ENCODE peak calls at places on chromosomes 12 and 14, in seven cellular contexts. J is astrocyte of the spinal cord, U is SK-N-SH, P is thyroid gland, E is astrocyte of the cerebellum, R is ovary, W is body of pancreas. D is an unnamed sample.
A peak's percentile ranks its signal among the peaks of the same experiment; 100 is the strongest.

GRCh38 chr14:53640695-53641094 is 315.9 kb downstream of the BMP4 start:
- DNase-seq in J (peak; percentile 46), E (no peak), U (no peak), W (peak; percentile 19), P (no peak), R (no peak), D (peak; percentile 83)

GRCh38 chr14:52706286-52706685 is 714 bp upstream of the PSMC6 start:
- DNase-seq in U (peak; percentile 44), W (no peak), P (peak; percentile 49), J (no peak), R (no peak), E (no peak), D (no peak)

GRCh38 chr12:13425766-13426165 is 229.2 kb downstream of the EMP1 start:
- DNase-seq in P (no peak), W (no peak), R (no peak), E (peak; percentile 55), U (no peak), J (peak; percentile 81), D (no peak)

GRCh38 chr14:73223049-73223448 is 14.3 kb upstream of the PAPLN start:
- DNase-seq in R (no peak), J (no peak), E (no peak), P (no peak), W (no peak), U (no peak), D (no peak)

GRCh38 chr12:62265511-62265910 is 5.3 kb downstream of the USP15 start:
- DNase-seq in E (no peak), U (no peak), P (no peak), R (no peak), J (no peak), W (no peak), D (no peak)

GRCh38 chr12:12511895-12512674 is 50.6 kb downstream of the DUSP16 start:
- DNase-seq in E (no peak), J (no peak), W (no peak), P (no peak), U (peak; percentile 40), R (no peak), D (no peak)

GRCh38 chr12:113385282-113385882 is 18.3 kb downstream of the SDS start:
- DNase-seq in P (no peak), U (no peak), R (no peak), E (no peak), J (no peak), W (no peak), D (no peak)

GRCh38 chr12:117540011-117540410 is 178.6 kb upstream of the NOS1 start:
- DNase-seq in P (no peak), W (no peak), R (no peak), J (no peak), U (no peak), E (no peak), D (no peak)

GRCh38 chr12:2393996-2394395 is 341.2 kb downstream of the CACNA1C start:
- DNase-seq in J (no peak), W (no peak), P (no peak), R (no peak), E (no peak), U (no peak), D (no peak)

GRCh38 chr12:12902036-12902435 is 10.7 kb downstream of the GPRC5A start:
- DNase-seq in W (no peak), R (no peak), P (no peak), J (peak; percentile 38), E (no peak), U (no peak), D (peak; percentile 70)

GRCh38 chr14:65164068-65164824 is 61.9 kb upstream of the MAX start:
- DNase-seq in E (peak; percentile 62), P (no peak), U (peak; percentile 63), W (peak; percentile 49), J (peak; percentile 64), R (no peak), D (no peak)

GRCh38 chr12:85530486-85530885 is 250.5 kb downstream of the ALX1 start:
- DNase-seq in U (no peak), W (no peak), R (no peak), P (no peak), J (no peak), E (no peak), D (no peak)

GRCh38 chr14:91040545-91040944 is 19.9 kb downstream of the RPS6KA5 start:
- DNase-seq in R (no peak), P (no peak), W (no peak), E (no peak), U (no peak), J (no peak), D (no peak)

GRCh38 chr12:109130755-109131521 is 14.6 kb downstream of the ACACB start:
- DNase-seq in R (no peak), P (peak; percentile 98), J (no peak), W (peak; percentile 83), E (no peak), U (peak; percentile 27), D (no peak)

GRCh38 chr12:68831272-68831671 is 23.3 kb downstream of the MDM2 start:
- DNase-seq in P (no peak), E (no peak), U (no peak), W (no peak), J (no peak), R (no peak), D (no peak)

GRCh38 chr12:22088886-22089285 is 42.9 kb downstream of the CMAS start:
- DNase-seq in E (no peak), W (no peak), P (no peak), U (no peak), R (no peak), J (no peak), D (no peak)

GRCh38 chr12:113794774-113795173 is 171.4 kb downstream of the RBM19 start:
- DNase-seq in R (no peak), U (no peak), W (no peak), P (no peak), J (no peak), E (no peak), D (no peak)

GRCh38 chr12:31629756-31630732 is 29.4 kb upstream of the ETFBKMT start:
- DNase-seq in J (peak; percentile 72), U (no peak), E (peak; percentile 67), P (no peak), W (peak; percentile 70), R (peak; percentile 77), D (peak; percentile 20)

GRCh38 chr12:4047441-4047840 is 174.2 kb upstream of the PARP11 start:
- DNase-seq in E (no peak), J (no peak), U (no peak), P (no peak), R (no peak), W (no peak), D (no peak)

GRCh38 chr12:75479963-75480461 is 543 bp upstream of the GLIPR1 start:
- DNase-seq in E (peak; percentile 93), R (no peak), W (no peak), P (no peak), J (peak; percentile 93), U (no peak), D (no peak)

GRCh38 chr12:132424811-132425210 is 65.1 kb upstream of the FBRSL1 start:
- DNase-seq in U (no peak), W (no peak), P (no peak), E (no peak), J (no peak), R (no peak), D (no peak)

GRCh38 chr12:20946732-20947131 is 136.2 kb downstream of the SLCO1B3 start:
- DNase-seq in R (no peak), P (no peak), U (peak; percentile 5), E (peak; percentile 2), W (peak; percentile 47), J (peak; percentile 29), D (no peak)

GRCh38 chr14:75499084-75499875 is 23.0 kb upstream of the BATF start:
- DNase-seq in E (no peak), J (no peak), R (no peak), W (no peak), P (no peak), U (no peak), D (no peak)

GRCh38 chr14:20631821-20632389 is 9.6 kb downstream of the OR6S1 start:
- DNase-seq in J (peak; percentile 61), E (no peak), W (peak; percentile 62), R (peak; percentile 84), P (peak; percentile 83), U (peak; percentile 34), D (no peak)

GRCh38 chr12:93173178-93173957 is 204.4 kb upstream of the NUDT4 start:
- DNase-seq in P (no peak), U (no peak), W (no peak), J (peak; percentile 42), R (no peak), E (no peak), D (no peak)

GRCh38 chr12:107126688-107127481 is 33.5 kb upstream of the CRY1 start:
- DNase-seq in R (no peak), J (peak; percentile 12), P (no peak), U (peak; percentile 56), W (no peak), E (no peak), D (no peak)
- TF ChIP-seq CTCF in R (no peak), J (peak; percentile 54), P (no peak), U (peak; percentile 49), W (peak; percentile 6), E (peak; percentile 59), D (peak; percentile 45)

GRCh38 chr12:130632582-130633174 is 83.4 kb downstream of the RIMBP2 start:
- DNase-seq in E (no peak), P (no peak), U (no peak), J (no peak), W (peak; percentile 7), R (no peak), D (no peak)
- H3K4me3 ChIP-seq in E (no peak overlapping the region), P (no peak overlapping the region), U (peak overlapping the region; percentile 46), J (no peak overlapping the region), W (no peak overlapping the region), R (no peak overlapping the region), D (no peak overlapping the region)

DNA sequence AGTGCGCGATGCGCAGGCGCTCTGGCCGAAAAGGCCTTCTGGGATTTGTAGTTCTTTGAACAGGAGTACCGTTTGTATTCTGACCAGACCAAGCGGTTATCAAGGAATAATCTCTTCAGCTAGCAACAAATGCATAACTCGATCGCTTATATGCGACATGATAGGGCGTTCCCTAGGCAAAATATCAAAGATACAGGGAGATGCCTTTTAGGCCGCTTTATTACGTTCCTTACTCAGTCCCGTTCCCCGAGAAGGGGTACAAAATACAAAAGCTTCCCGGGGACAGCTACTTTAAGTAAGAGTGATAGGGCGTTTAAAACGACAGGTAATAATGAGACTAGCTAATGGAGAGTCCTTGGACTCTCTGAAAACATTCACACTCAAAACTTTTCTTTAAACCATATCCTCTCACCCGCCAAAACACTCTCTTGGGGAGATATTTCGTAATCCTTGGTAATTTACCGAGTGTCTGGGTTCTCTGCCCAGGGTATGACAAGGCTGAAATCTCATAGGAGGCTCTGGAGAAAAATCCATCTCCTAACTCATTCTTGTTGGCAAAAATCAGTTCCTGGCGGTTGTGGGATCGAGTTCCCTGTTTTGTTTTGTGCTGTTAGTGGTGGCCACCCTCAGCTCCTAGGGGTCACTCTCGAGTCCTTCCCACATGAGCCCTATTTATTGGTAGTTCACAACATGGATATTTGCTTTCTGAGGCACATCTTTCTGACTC is 412 bp upstream of the SNW1 start:
- DNase-seq in E (peak; percentile 16), J (no peak), W (peak; percentile 46), U (peak; percentile 55), R (peak; percentile 31), P (peak; percentile 16), D (no peak)
- TF ChIP-seq CTCF in E (peak; percentile 28), J (peak; percentile 23), W (peak; percentile 10), U (peak; percentile 39), R (no peak), P (no peak), D (peak; percentile 53)

GRCh38 chr12:10363665-10363921 is 26.2 kb downstream of the KLRK1 start:
- DNase-seq in P (no peak), R (no peak), U (no peak), W (no peak), E (no peak), J (no peak), D (no peak)
- H3K4me3 ChIP-seq in P (no peak overlapping the region), R (peak overlapping the region; percentile 59), U (no peak overlapping the region), W (no peak overlapping the region), E (no peak overlapping the region), J (no peak overlapping the region), D (no peak overlapping the region)